ENCODE peak calls at places on chromosome 14, in eight cellular contexts. W is Panc1, Y is astrocyte of the spinal cord, Q is cardiac fibroblast, S is fibroblast of mammary gland, D is GM10248, H is RWPE1, L is kidney epithelial cell. B is an unnamed sample.

GRCh38 chr14:90568405-90568804 is 171.6 kb downstream of the CALM1 start:
- DNase-seq in W (no peak), Q (no peak), S (no peak), D (no peak), L (no peak), H (no peak), Y (no peak), B (no peak)

GRCh38 chr14:59376691-59377090 is 88.5 kb downstream of the GPR135 start:
- DNase-seq in W (no peak), S (no peak), Y (no peak), Q (no peak), L (no peak), H (no peak), D (no peak), B (no peak)

GRCh38 chr14:85536835-85537195 is 6.9 kb downstream of the FLRT2 start:
- DNase-seq in S (peak), D (no peak), H (no peak), L (no peak), Y (no peak), Q (peak), W (no peak), B (no peak)

GRCh38 chr14:80202888-80203562 is 8.3 kb downstream of the DIO2 start:
- DNase-seq in Y (no peak), H (no peak), S (peak), Q (peak), D (peak), W (peak), L (no peak), B (no peak)

GRCh38 chr14:95217391-95217900 is 60.1 kb upstream of the DICER1 start:
- DNase-seq in L (no peak), D (no peak), Y (no peak), W (no peak), H (no peak), Q (no peak), S (peak), B (no peak)

GRCh38 chr14:74257078-74257987 is 18.1 kb downstream of the VSX2 start:
- DNase-seq in D (peak), W (no peak), H (peak), L (no peak), S (peak), Y (no peak), Q (peak), B (no peak)

GRCh38 chr14:93732524-93732923 is 55.8 kb downstream of the PRIMA1 start:
- DNase-seq in Q (no peak), Y (no peak), W (no peak), D (no peak), L (no peak), S (no peak), H (no peak), B (no peak)

GRCh38 chr14:34322940-34323418 is 139.1 kb downstream of the SPTSSA start:
- DNase-seq in Q (peak), D (peak), S (peak), L (no peak), H (peak), Y (peak), W (no peak), B (no peak)

GRCh38 chr14:91919814-91920213 is 27.7 kb downstream of the FBLN5 start:
- DNase-seq in D (no peak), W (no peak), Y (no peak), H (no peak), S (peak), L (no peak), Q (peak), B (no peak)

GRCh38 chr14:63603749-63604277 is 37.9 kb downstream of the WDR89 start:
- DNase-seq in L (peak), D (no peak), H (no peak), W (no peak), S (no peak), Q (no peak), Y (no peak), B (no peak)

GRCh38 chr14:69151458-69152180 is 1.3 kb downstream of the DCAF5 start:
- DNase-seq in D (peak), S (peak), H (peak), L (no peak), W (no peak), Y (peak), Q (peak), B (peak)

GRCh38 chr14:21913759-21914158 is 240.1 kb upstream of the OR4E1 start:
- DNase-seq in S (peak), W (no peak), D (peak), H (peak), L (no peak), Y (peak), Q (peak), B (no peak)

GRCh38 chr14:69052181-69052601 is 73.1 kb upstream of the ACTN1 start:
- DNase-seq in D (no peak), W (no peak), Y (no peak), H (no peak), L (no peak), S (no peak), Q (peak), B (no peak)

GRCh38 chr14:68794130-68794855 is 1.4 kb upstream of the ZFP36L1 start:
- DNase-seq in D (peak), H (peak), L (no peak), Q (peak), Y (peak), W (no peak), S (peak), B (peak)

GRCh38 chr14:97776890-97777564 is 979.8 kb downstream of the VRK1 start:
- DNase-seq in D (no peak), L (no peak), H (no peak), Y (no peak), S (no peak), Q (no peak), W (no peak), B (no peak)

GRCh38 chr14:51182166-51182565 is 57.9 kb upstream of the TMX1 start:
- DNase-seq in L (no peak), D (no peak), H (peak), S (peak), Q (peak), W (no peak), Y (no peak), B (no peak)

GRCh38 chr14:50901361-50901760 is 29.5 kb downstream of the ABHD12B start:
- DNase-seq in L (no peak), Q (no peak), S (no peak), Y (no peak), D (peak), W (no peak), H (no peak), B (no peak)

GRCh38 chr14:75450381-75451276 is 22.8 kb downstream of the JDP2 start:
- DNase-seq in L (peak), Q (peak), H (peak), W (no peak), S (peak), D (no peak), Y (peak), B (no peak)

GRCh38 chr14:67187210-67187609 is 2.0 kb upstream of the GARIN2 start:
- DNase-seq in W (peak), D (no peak), L (peak), Y (peak), Q (peak), H (peak), S (peak), B (no peak)

GRCh38 chr14:91897121-91897701 is 29.9 kb upstream of the TC2N start:
- DNase-seq in L (no peak), H (no peak), Q (peak), S (peak), W (no peak), Y (peak), D (no peak), B (no peak)

GRCh38 chr14:55802986-55803431 is 223.0 kb downstream of the KTN1 start:
- DNase-seq in D (no peak), S (peak), H (peak), W (peak), L (peak), Y (no peak), Q (no peak), B (no peak)

GRCh38 chr14:26130690-26131089 is 467.1 kb downstream of the NOVA1 start:
- DNase-seq in Y (no peak), L (no peak), H (no peak), S (no peak), D (no peak), Q (no peak), W (no peak), B (no peak)

GRCh38 chr14:59352951-59353350 is 112.2 kb downstream of the GPR135 start:
- DNase-seq in H (no peak), S (no peak), D (no peak), Y (no peak), W (no peak), L (no peak), Q (no peak), B (no peak)

GRCh38 chr14:92987713-92988510 is 65.0 kb downstream of the CHGA start:
- DNase-seq in Q (no peak), W (no peak), S (no peak), Y (no peak), H (no peak), D (no peak), L (no peak), B (no peak)

GRCh38 chr14:56215180-56215579 is 97.0 kb downstream of the PELI2 start:
- DNase-seq in H (no peak), Q (no peak), L (no peak), Y (no peak), W (no peak), D (no peak), S (no peak), B (no peak)

GRCh38 chr14:97453991-97454390 is 656.8 kb downstream of the VRK1 start:
- DNase-seq in S (no peak), L (no peak), Y (no peak), W (no peak), Q (no peak), H (no peak), D (no peak), B (no peak)

GRCh38 chr14:105305350-105305749 is 4.5 kb upstream of the BRF1 start:
- DNase-seq in L (no peak), D (no peak), H (no peak), Y (no peak), Q (no peak), S (no peak), W (no peak), B (no peak)

GRCh38 chr14:68547305-68548193 is 245.3 kb downstream of the ZFP36L1 start:
- DNase-seq in Y (peak), S (peak), D (no peak), W (peak), Q (peak), L (no peak), H (peak), B (no peak)

GRCh38 chr14:93997082-93997481 is at the start of gene CCDC197:
- DNase-seq in L (no peak), W (no peak), Q (no peak), H (no peak), D (no peak), S (no peak), Y (no peak), B (no peak)

GRCh38 chr14:94310248-94310647 is 12.9 kb downstream of the SERPINA6 start:
- DNase-seq in D (no peak), Y (no peak), W (no peak), S (no peak), Q (no peak), L (no peak), H (no peak), B (no peak)

DNA sequence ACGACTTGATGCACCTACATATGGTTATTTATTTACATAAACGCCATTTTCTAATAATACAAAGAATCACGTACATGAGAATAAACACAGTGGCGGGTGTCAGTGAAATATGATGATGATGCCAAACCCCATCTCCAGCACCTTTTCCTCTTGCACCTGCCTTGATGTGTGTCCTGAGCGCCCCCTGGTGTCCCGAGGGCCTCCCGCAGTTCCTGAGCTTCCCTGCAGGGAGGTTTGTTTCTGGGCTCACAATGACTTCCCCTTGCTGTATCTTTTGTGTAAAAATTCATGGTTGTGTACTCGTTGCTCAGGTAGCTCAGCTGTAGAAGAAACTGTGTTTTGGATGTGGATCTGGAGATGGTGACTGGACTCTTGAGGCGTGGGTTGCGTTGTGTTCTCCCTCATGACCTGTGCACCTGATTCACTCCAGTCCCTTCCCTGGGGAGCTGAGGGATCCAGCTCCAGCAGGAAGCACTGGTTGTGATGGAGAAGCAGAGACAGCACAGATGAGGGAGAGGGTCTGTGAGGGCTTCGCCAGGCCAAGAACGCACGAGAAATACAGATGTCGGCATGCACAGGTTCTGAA is 1037.8 kb downstream of the TMEM121 start:
- DNase-seq in S (no peak), Q (no peak), L (no peak), W (peak), H (peak), Y (no peak), D (peak), B (no peak)
- TF ChIP-seq CTCF in S (no peak), Q (peak), L (peak), W (peak), H (peak), Y (no peak), D (peak), B (no peak)

GRCh38 chr14:100282083-100282350 is 24.2 kb downstream of the SLC25A29 start:
- DNase-seq in S (no peak), Y (no peak), H (no peak), W (no peak), Q (no peak), L (no peak), D (no peak), B (no peak)

GRCh38 chr14:100279563-100279962 is 26.7 kb downstream of the SLC25A29 start:
- DNase-seq in Q (no peak), Y (no peak), W (no peak), S (no peak), D (no peak), L (no peak), H (no peak), B (no peak)

GRCh38 chr14:100281286-100282082 is 24.8 kb downstream of the SLC25A29 start:
- DNase-seq in H (no peak), D (no peak), W (no peak), Y (no peak), Q (no peak), S (no peak), L (no peak), B (no peak)

GRCh38 chr14:100279133-100279532 is 27.1 kb downstream of the SLC25A29 start:
- DNase-seq in D (no peak), W (no peak), Q (no peak), Y (no peak), L (no peak), S (no peak), H (no peak), B (no peak)

GRCh38 chr14:100278702-100279101 is 27.5 kb downstream of the SLC25A29 start:
- DNase-seq in Q (peak), Y (peak), H (no peak), L (no peak), W (no peak), D (peak), S (peak), B (no peak)
- TF ChIP-seq CTCF in Q (peak), Y (peak), H (no peak), L (no peak), W (no peak), D (no peak), S (peak), B (no peak)

DNA sequence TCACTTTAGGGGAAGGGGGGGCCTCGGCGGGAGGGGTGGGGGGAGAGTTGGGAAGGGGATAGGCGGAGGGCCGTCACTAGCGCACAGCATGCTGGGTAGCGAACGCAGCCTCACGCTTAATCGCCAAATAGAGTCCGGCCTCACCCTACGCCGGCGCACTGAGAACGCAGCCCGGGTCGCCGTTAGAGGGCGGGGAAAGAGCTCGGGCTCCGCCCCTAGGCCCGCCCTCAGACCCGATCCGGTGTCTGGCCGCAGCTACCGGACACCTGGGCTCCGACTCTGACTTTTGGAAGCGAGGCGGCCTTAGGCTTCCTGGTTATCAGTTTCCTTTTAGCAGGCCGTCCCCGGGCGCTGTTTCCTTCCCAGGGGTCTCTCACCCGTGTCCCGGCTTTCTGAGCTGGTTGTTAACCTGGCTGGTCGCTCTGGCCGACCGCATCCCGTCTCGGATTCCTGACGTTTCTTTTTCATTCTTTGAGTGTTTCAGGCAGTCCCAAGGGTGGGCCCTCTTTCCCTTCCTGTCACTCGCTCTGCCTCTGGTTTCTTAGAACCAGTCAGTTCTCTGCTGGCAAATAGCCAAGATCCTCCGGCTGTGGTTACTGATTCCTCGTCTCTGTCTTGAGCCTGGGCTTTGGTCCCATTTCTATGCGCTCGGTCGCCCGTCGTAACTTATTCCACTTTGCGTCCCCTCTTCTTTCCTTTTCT is 367 bp upstream of the STRN3 start:
- DNase-seq in H (peak), W (peak), S (peak), Q (peak), D (peak), L (peak), Y (peak), B (peak)
- TF ChIP-seq CTCF in H (no peak), W (no peak), S (no peak), Q (no peak), D (no peak), L (no peak), Y (no peak), B (no peak)

GRCh38 chr14:37114039-37114438 is 58.4 kb downstream of the SLC25A21 start:
- DNase-seq in S (peak), D (no peak), W (no peak), H (peak), Q (no peak), L (no peak), Y (no peak), B (no peak)

GRCh38 chr14:37114559-37114958 is 57.8 kb downstream of the SLC25A21 start:
- DNase-seq in H (no peak), D (no peak), S (no peak), Y (no peak), W (no peak), L (no peak), Q (no peak), B (no peak)

GRCh38 chr14:37122288-37122687 is 50.1 kb downstream of the SLC25A21 start:
- DNase-seq in L (peak), D (no peak), S (peak), Y (peak), H (peak), W (peak), Q (peak), B (no peak)

GRCh38 chr14:37118673-37119366 is 53.6 kb downstream of the SLC25A21 start:
- DNase-seq in H (no peak), S (no peak), W (no peak), L (no peak), Q (no peak), D (no peak), Y (no peak), B (no peak)

GRCh38 chr14:37116933-37117844 is 55.2 kb downstream of the SLC25A21 start:
- DNase-seq in S (peak), L (no peak), H (peak), D (no peak), Q (peak), W (peak), Y (peak), B (no peak)
- TF ChIP-seq CTCF in S (peak), L (peak), H (peak), D (no peak), Q (peak), W (peak), Y (peak), B (no peak)

B was measured in omental fat pad.